ENCODE peak calls at places on chromosomes 2 and 18, in ten cellular contexts. U is psoas muscle, E is A549, A is gastrocnemius medialis, L is GM12865, W is fibroblast of the aortic adventitia, S is neural progenitor cell, R is lower lobe of right lung, G is AG09309, P is right lobe of liver. N is an unnamed sample.

GRCh38 chr18:32450874-32451273 is 19.8 kb downstream of the GAREM1 start:
- DNase-seq in P (no peak), G (no peak), U (no peak), A (no peak), W (no peak), L (no peak), S (no peak), E (no peak), R (no peak), N (no peak)

GRCh38 chr2:135662088-135662487 is 79.6 kb upstream of the UBXN4 start:
- DNase-seq in W (peak), U (no peak), L (no peak), P (no peak), A (no peak), G (no peak), S (no peak), E (no peak), R (no peak), N (no peak)

GRCh38 chr2:124272442-124272841 is 247.4 kb downstream of the CNTNAP5 start:
- DNase-seq in E (no peak), L (no peak), W (no peak), A (no peak), S (no peak), G (no peak), R (no peak), U (no peak), P (no peak), N (no peak)

GRCh38 chr2:42407476-42407875 is 46.5 kb upstream of the COX7A2L start:
- DNase-seq in A (no peak), S (no peak), E (no peak), G (no peak), W (no peak), U (no peak), P (no peak), R (no peak), L (no peak), N (peak)

GRCh38 chr2:136291871-136292270 is 173.9 kb upstream of the CXCR4 start:
- DNase-seq in A (no peak), P (no peak), L (no peak), W (no peak), E (no peak), R (no peak), S (no peak), G (no peak), U (no peak), N (no peak)

GRCh38 chr2:230162981-230163380 is 56.8 kb downstream of the SP110 start:
- DNase-seq in P (no peak), G (no peak), R (no peak), A (no peak), U (no peak), W (peak), L (no peak), E (no peak), S (no peak), N (no peak)

GRCh38 chr2:189188446-189188845 is 8.9 kb upstream of the COL5A2 start:
- DNase-seq in S (no peak), E (no peak), R (no peak), L (no peak), W (no peak), P (no peak), A (no peak), U (no peak), G (no peak), N (no peak)

GRCh38 chr2:37771600-37772088 is 100.2 kb upstream of the CDC42EP3 start:
- DNase-seq in W (peak), U (no peak), R (no peak), E (no peak), G (peak), P (no peak), S (no peak), L (no peak), A (no peak), N (no peak)

GRCh38 chr2:240999873-241000541 is 1.6 kb downstream of the SNED1 start:
- DNase-seq in G (no peak), W (no peak), U (peak), P (no peak), E (no peak), L (no peak), S (no peak), R (peak), A (no peak), N (peak)

GRCh38 chr18:8525692-8526091 is 83.5 kb upstream of the RAB12 start:
- DNase-seq in G (no peak), S (peak), U (no peak), A (no peak), L (no peak), R (no peak), E (no peak), P (no peak), W (no peak), N (no peak)
- TF ChIP-seq CTCF in G (peak), S (peak), U (no peak), A (no peak), L (peak), R (no peak), E (peak), P (no peak), W (no peak), N (no peak)

GRCh38 chr2:69310267-69310666 is 76.8 kb downstream of the GFPT1 start:
- DNase-seq in W (no peak), U (no peak), R (no peak), P (no peak), S (no peak), A (no peak), G (no peak), L (no peak), E (no peak), N (no peak)
- H3K4me3 ChIP-seq in W (no peak), U (no peak), R (no peak), P (no peak), S (no peak), A (no peak), G (no peak), L (no peak), E (no peak), N (no peak)

GRCh38 chr2:154402138-154402714 is 296.3 kb upstream of the KCNJ3 start:
- DNase-seq in R (no peak), U (no peak), L (peak), G (no peak), A (no peak), P (no peak), S (peak), W (peak), E (peak), N (no peak)
- TF ChIP-seq CTCF in R (peak), U (peak), L (peak), G (peak), A (no peak), P (peak), S (peak), W (peak), E (peak), N (no peak)

DNA sequence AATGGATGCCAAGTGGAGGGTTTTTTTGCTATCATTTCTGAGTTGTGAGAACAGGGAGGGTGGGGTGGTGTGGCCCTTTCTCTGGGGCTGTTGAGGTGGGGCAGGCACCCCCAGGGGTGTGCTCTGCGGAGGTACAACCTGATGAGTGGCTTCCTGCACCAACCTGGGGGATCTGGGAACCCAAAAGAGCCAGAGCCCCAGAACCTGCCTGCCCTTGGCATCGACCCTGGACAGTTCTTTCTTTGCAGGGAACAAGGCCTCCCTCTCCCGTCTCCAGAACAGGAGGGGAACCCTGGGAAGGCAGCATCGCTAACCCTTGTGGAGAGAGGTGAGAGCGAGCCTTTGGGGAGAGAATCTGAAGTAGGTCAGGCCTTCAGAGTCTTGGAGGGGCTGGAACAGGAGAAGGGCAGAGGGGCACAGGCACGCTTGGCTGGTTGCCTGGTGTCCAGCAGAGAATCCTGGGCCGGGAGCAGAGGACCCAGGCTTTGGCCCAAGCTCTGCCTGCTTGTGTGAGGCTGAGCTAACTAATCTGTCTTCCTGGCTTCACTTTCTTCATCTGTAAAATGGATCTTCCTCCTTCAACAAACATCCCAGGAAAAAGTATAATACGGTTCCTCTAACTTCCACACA is 84.9 kb downstream of the RHOB start:
- DNase-seq in W (no peak), R (no peak), U (no peak), L (no peak), G (no peak), E (no peak), P (no peak), S (no peak), A (peak), N (no peak)
- H3K4me3 ChIP-seq in W (no peak), R (no peak), U (no peak), L (no peak), G (no peak), E (no peak), P (no peak), S (no peak), A (no peak), N (no peak)

DNA sequence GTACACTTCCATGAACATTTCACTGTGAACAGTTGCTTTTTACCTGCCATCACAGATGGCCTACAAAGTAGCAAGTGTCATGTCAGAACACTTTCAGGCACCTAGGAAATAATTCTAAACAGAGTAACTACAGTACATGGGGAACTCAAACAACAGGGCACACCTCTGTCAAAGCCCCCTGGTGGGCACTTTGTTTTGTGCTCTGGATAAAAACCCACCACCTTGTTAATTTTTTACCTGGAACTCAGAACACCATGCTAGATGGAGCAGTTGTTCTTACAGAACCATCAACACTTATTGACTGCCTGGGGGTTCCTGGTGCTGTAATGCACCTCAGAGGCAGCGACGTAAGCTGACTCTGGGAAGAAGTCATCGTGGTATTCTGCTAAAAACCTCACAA is 2.3 kb downstream of the MSL3B start:
- DNase-seq in L (no peak), U (no peak), W (no peak), G (no peak), P (no peak), E (no peak), R (no peak), S (peak), A (no peak), N (no peak)
- TF ChIP-seq CTCF in L (peak), U (no peak), W (no peak), G (no peak), P (no peak), E (no peak), R (no peak), S (peak), A (no peak), N (no peak)

DNA sequence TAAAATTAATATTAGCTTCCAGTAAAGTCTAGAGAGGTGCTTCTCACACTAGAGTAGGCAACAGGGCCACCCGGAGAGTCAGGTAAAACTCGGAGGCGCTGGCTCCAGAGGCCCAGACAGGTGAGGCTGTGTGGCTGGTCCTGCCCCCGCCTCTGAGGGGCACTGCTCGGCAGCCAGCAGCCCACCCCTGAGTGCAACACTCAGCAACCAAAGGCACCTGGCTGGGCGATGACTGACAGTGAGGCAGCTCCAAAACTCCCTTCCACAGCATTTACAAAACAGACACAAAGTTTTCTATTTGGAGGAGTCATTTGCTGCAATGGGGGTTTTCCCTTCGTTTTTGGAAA is 138.8 kb upstream of the ID2 start:
- DNase-seq in A (peak), S (no peak), G (no peak), W (no peak), P (peak), L (no peak), R (no peak), U (no peak), E (no peak), N (no peak)
- H3K4me3 ChIP-seq in A (no peak), S (no peak), G (no peak), W (no peak), P (no peak), L (peak), R (peak), U (no peak), E (no peak), N (no peak)

GRCh38 chr2:169005994-169006393 is 25.1 kb downstream of the ABCB11 start:
- DNase-seq in E (no peak), U (no peak), A (no peak), L (no peak), P (no peak), G (no peak), R (no peak), W (no peak), S (no peak), N (no peak)
- TF ChIP-seq CTCF in E (no peak), U (no peak), A (no peak), L (no peak), P (no peak), G (no peak), R (no peak), W (no peak), S (no peak), N (no peak)

N was measured in pancreas.